ENCODE peak calls at places on chromosome 11, in six cellular contexts. One of them, this sample, is unnamed.

GRCh38 chr11:86497310-86497709 is 122.6 kb downstream of the CCDC81 start:
- DNase-seq in activated CD4-positive, alpha-beta T cell treated with anti-CD3 and anti-CD28 coated beads for 1 hour: no peak
- DNase-seq in upper lobe of right lung: no peak
- DNase-seq in suprapubic skin: no peak
- DNase-seq in stimulated activated CD8-positive, alpha-beta memory T cell treated with anti-CD3 and anti-CD28 coated beads, Interleukin-15, amount 100 ng/mL, for 48 hours: no peak
- DNase-seq in right cardiac atrium: no peak
- DNase-seq in this sample: no peak

GRCh38 chr11:86577663-86578636 is 94.5 kb downstream of the ME3 start:
- DNase-seq in activated CD4-positive, alpha-beta T cell treated with anti-CD3 and anti-CD28 coated beads for 1 hour: no peak
- DNase-seq in upper lobe of right lung: no peak
- DNase-seq in suprapubic skin: peak
- DNase-seq in stimulated activated CD8-positive, alpha-beta memory T cell treated with anti-CD3 and anti-CD28 coated beads, Interleukin-15, amount 100 ng/mL, for 48 hours: no peak
- DNase-seq in right cardiac atrium: peak
- DNase-seq in this sample: no peak

GRCh38 chr11:122633219-122633829 is 22.2 kb upstream of the UBASH3B start:
- DNase-seq in activated CD4-positive, alpha-beta T cell treated with anti-CD3 and anti-CD28 coated beads for 1 hour: no peak
- DNase-seq in upper lobe of right lung: no peak
- DNase-seq in suprapubic skin: no peak
- DNase-seq in stimulated activated CD8-positive, alpha-beta memory T cell treated with anti-CD3 and anti-CD28 coated beads, Interleukin-15, amount 100 ng/mL, for 48 hours: no peak
- DNase-seq in right cardiac atrium: no peak
- DNase-seq in this sample: no peak

GRCh38 chr11:13928566-13929251 is 33.8 kb upstream of the SPON1 start:
- DNase-seq in activated CD4-positive, alpha-beta T cell treated with anti-CD3 and anti-CD28 coated beads for 1 hour: no peak
- DNase-seq in upper lobe of right lung: no peak
- DNase-seq in suprapubic skin: no peak
- DNase-seq in stimulated activated CD8-positive, alpha-beta memory T cell treated with anti-CD3 and anti-CD28 coated beads, Interleukin-15, amount 100 ng/mL, for 48 hours: no peak
- DNase-seq in right cardiac atrium: no peak
- DNase-seq in this sample: no peak

GRCh38 chr11:97454988-97455387 is 1065.2 kb downstream of the JRKL start:
- DNase-seq in activated CD4-positive, alpha-beta T cell treated with anti-CD3 and anti-CD28 coated beads for 1 hour: no peak
- DNase-seq in upper lobe of right lung: no peak
- DNase-seq in suprapubic skin: no peak
- DNase-seq in stimulated activated CD8-positive, alpha-beta memory T cell treated with anti-CD3 and anti-CD28 coated beads, Interleukin-15, amount 100 ng/mL, for 48 hours: no peak
- DNase-seq in right cardiac atrium: no peak
- DNase-seq in this sample: no peak

GRCh38 chr11:6576471-6577373 is 26.7 kb downstream of the RRP8 start:
- DNase-seq in activated CD4-positive, alpha-beta T cell treated with anti-CD3 and anti-CD28 coated beads for 1 hour: no peak
- DNase-seq in upper lobe of right lung: no peak
- DNase-seq in suprapubic skin: no peak
- DNase-seq in stimulated activated CD8-positive, alpha-beta memory T cell treated with anti-CD3 and anti-CD28 coated beads, Interleukin-15, amount 100 ng/mL, for 48 hours: no peak
- DNase-seq in right cardiac atrium: peak
- DNase-seq in this sample: no peak

GRCh38 chr11:1041149-1041467 is 4.6 kb upstream of the MUC6 start:
- DNase-seq in activated CD4-positive, alpha-beta T cell treated with anti-CD3 and anti-CD28 coated beads for 1 hour: no peak
- DNase-seq in upper lobe of right lung: peak
- DNase-seq in suprapubic skin: no peak
- DNase-seq in stimulated activated CD8-positive, alpha-beta memory T cell treated with anti-CD3 and anti-CD28 coated beads, Interleukin-15, amount 100 ng/mL, for 48 hours: no peak
- DNase-seq in right cardiac atrium: peak
- DNase-seq in this sample: no peak

GRCh38 chr11:93902921-93903320 is 52.5 kb upstream of the VSTM5 start:
- DNase-seq in activated CD4-positive, alpha-beta T cell treated with anti-CD3 and anti-CD28 coated beads for 1 hour: no peak
- DNase-seq in upper lobe of right lung: no peak
- DNase-seq in suprapubic skin: no peak
- DNase-seq in stimulated activated CD8-positive, alpha-beta memory T cell treated with anti-CD3 and anti-CD28 coated beads, Interleukin-15, amount 100 ng/mL, for 48 hours: no peak
- DNase-seq in right cardiac atrium: no peak
- DNase-seq in this sample: no peak

GRCh38 chr11:47724041-47724729 is 9.0 kb upstream of the AGBL2 start:
- DNase-seq in activated CD4-positive, alpha-beta T cell treated with anti-CD3 and anti-CD28 coated beads for 1 hour: no peak
- DNase-seq in upper lobe of right lung: no peak
- DNase-seq in suprapubic skin: no peak
- DNase-seq in stimulated activated CD8-positive, alpha-beta memory T cell treated with anti-CD3 and anti-CD28 coated beads, Interleukin-15, amount 100 ng/mL, for 48 hours: no peak
- DNase-seq in right cardiac atrium: no peak
- DNase-seq in this sample: no peak

GRCh38 chr11:35334385-35335090 is 84.8 kb downstream of the SLC1A2 start:
- DNase-seq in activated CD4-positive, alpha-beta T cell treated with anti-CD3 and anti-CD28 coated beads for 1 hour: no peak
- DNase-seq in upper lobe of right lung: no peak
- DNase-seq in suprapubic skin: no peak
- DNase-seq in stimulated activated CD8-positive, alpha-beta memory T cell treated with anti-CD3 and anti-CD28 coated beads, Interleukin-15, amount 100 ng/mL, for 48 hours: no peak
- DNase-seq in right cardiac atrium: no peak
- DNase-seq in this sample: peak

GRCh38 chr11:70526116-70527045 is 128.1 kb downstream of the CTTN start:
- DNase-seq in activated CD4-positive, alpha-beta T cell treated with anti-CD3 and anti-CD28 coated beads for 1 hour: no peak
- DNase-seq in upper lobe of right lung: peak
- DNase-seq in suprapubic skin: no peak
- DNase-seq in stimulated activated CD8-positive, alpha-beta memory T cell treated with anti-CD3 and anti-CD28 coated beads, Interleukin-15, amount 100 ng/mL, for 48 hours: no peak
- DNase-seq in right cardiac atrium: peak
- DNase-seq in this sample: no peak

GRCh38 chr11:9313648-9314290 is 624 bp downstream of the TMEM41B start:
- DNase-seq in activated CD4-positive, alpha-beta T cell treated with anti-CD3 and anti-CD28 coated beads for 1 hour: peak
- DNase-seq in upper lobe of right lung: no peak
- DNase-seq in suprapubic skin: no peak
- DNase-seq in stimulated activated CD8-positive, alpha-beta memory T cell treated with anti-CD3 and anti-CD28 coated beads, Interleukin-15, amount 100 ng/mL, for 48 hours: no peak
- DNase-seq in right cardiac atrium: peak
- DNase-seq in this sample: no peak

GRCh38 chr11:34546511-34547206 is 33.1 kb upstream of the ELF5 start:
- DNase-seq in activated CD4-positive, alpha-beta T cell treated with anti-CD3 and anti-CD28 coated beads for 1 hour: no peak
- DNase-seq in upper lobe of right lung: no peak
- DNase-seq in suprapubic skin: no peak
- DNase-seq in stimulated activated CD8-positive, alpha-beta memory T cell treated with anti-CD3 and anti-CD28 coated beads, Interleukin-15, amount 100 ng/mL, for 48 hours: no peak
- DNase-seq in right cardiac atrium: no peak
- DNase-seq in this sample: no peak

GRCh38 chr11:20041499-20041898 is 118.8 kb downstream of the DBX1 start:
- DNase-seq in activated CD4-positive, alpha-beta T cell treated with anti-CD3 and anti-CD28 coated beads for 1 hour: no peak
- DNase-seq in upper lobe of right lung: no peak
- DNase-seq in suprapubic skin: no peak
- DNase-seq in stimulated activated CD8-positive, alpha-beta memory T cell treated with anti-CD3 and anti-CD28 coated beads, Interleukin-15, amount 100 ng/mL, for 48 hours: no peak
- DNase-seq in right cardiac atrium: no peak
- DNase-seq in this sample: no peak

GRCh38 chr11:117723625-117724024 is 73.4 kb downstream of the DSCAML1 start:
- DNase-seq in activated CD4-positive, alpha-beta T cell treated with anti-CD3 and anti-CD28 coated beads for 1 hour: no peak
- DNase-seq in upper lobe of right lung: peak
- DNase-seq in suprapubic skin: no peak
- DNase-seq in stimulated activated CD8-positive, alpha-beta memory T cell treated with anti-CD3 and anti-CD28 coated beads, Interleukin-15, amount 100 ng/mL, for 48 hours: no peak
- DNase-seq in right cardiac atrium: no peak
- DNase-seq in this sample: no peak

GRCh38 chr11:67366546-67366945 is 6.9 kb downstream of the CLCF1 start:
- DNase-seq in activated CD4-positive, alpha-beta T cell treated with anti-CD3 and anti-CD28 coated beads for 1 hour: no peak
- DNase-seq in upper lobe of right lung: no peak
- DNase-seq in suprapubic skin: no peak
- DNase-seq in stimulated activated CD8-positive, alpha-beta memory T cell treated with anti-CD3 and anti-CD28 coated beads, Interleukin-15, amount 100 ng/mL, for 48 hours: no peak
- DNase-seq in right cardiac atrium: peak
- DNase-seq in this sample: no peak

GRCh38 chr11:123061403-123062157 is at the start of gene HSPA8:
- DNase-seq in activated CD4-positive, alpha-beta T cell treated with anti-CD3 and anti-CD28 coated beads for 1 hour: peak
- DNase-seq in upper lobe of right lung: peak
- DNase-seq in suprapubic skin: peak
- DNase-seq in stimulated activated CD8-positive, alpha-beta memory T cell treated with anti-CD3 and anti-CD28 coated beads, Interleukin-15, amount 100 ng/mL, for 48 hours: peak
- DNase-seq in right cardiac atrium: peak
- DNase-seq in this sample: peak

GRCh38 chr11:88157401-88157800 is 17.8 kb downstream of the RAB38 start:
- DNase-seq in activated CD4-positive, alpha-beta T cell treated with anti-CD3 and anti-CD28 coated beads for 1 hour: no peak
- DNase-seq in upper lobe of right lung: no peak
- DNase-seq in suprapubic skin: no peak
- DNase-seq in stimulated activated CD8-positive, alpha-beta memory T cell treated with anti-CD3 and anti-CD28 coated beads, Interleukin-15, amount 100 ng/mL, for 48 hours: no peak
- DNase-seq in right cardiac atrium: no peak
- DNase-seq in this sample: no peak

GRCh38 chr11:46100670-46101069 is 20.6 kb downstream of the PHF21A start:
- DNase-seq in activated CD4-positive, alpha-beta T cell treated with anti-CD3 and anti-CD28 coated beads for 1 hour: no peak
- DNase-seq in upper lobe of right lung: no peak
- DNase-seq in suprapubic skin: no peak
- DNase-seq in stimulated activated CD8-positive, alpha-beta memory T cell treated with anti-CD3 and anti-CD28 coated beads, Interleukin-15, amount 100 ng/mL, for 48 hours: no peak
- DNase-seq in right cardiac atrium: no peak
- DNase-seq in this sample: no peak

GRCh38 chr11:12278766-12279671 is 98.4 kb upstream of the PARVA start:
- DNase-seq in activated CD4-positive, alpha-beta T cell treated with anti-CD3 and anti-CD28 coated beads for 1 hour: no peak
- DNase-seq in upper lobe of right lung: no peak
- DNase-seq in suprapubic skin: peak
- DNase-seq in stimulated activated CD8-positive, alpha-beta memory T cell treated with anti-CD3 and anti-CD28 coated beads, Interleukin-15, amount 100 ng/mL, for 48 hours: no peak
- DNase-seq in right cardiac atrium: no peak
- DNase-seq in this sample: no peak

GRCh38 chr11:66546368-66546965 is at the start of gene ACTN3:
- DNase-seq in activated CD4-positive, alpha-beta T cell treated with anti-CD3 and anti-CD28 coated beads for 1 hour: no peak
- DNase-seq in upper lobe of right lung: no peak
- DNase-seq in suprapubic skin: no peak
- DNase-seq in stimulated activated CD8-positive, alpha-beta memory T cell treated with anti-CD3 and anti-CD28 coated beads, Interleukin-15, amount 100 ng/mL, for 48 hours: no peak
- DNase-seq in right cardiac atrium: peak
- DNase-seq in this sample: no peak

GRCh38 chr11:119144825-119145476 is 3.9 kb upstream of the ABCG4 start:
- DNase-seq in activated CD4-positive, alpha-beta T cell treated with anti-CD3 and anti-CD28 coated beads for 1 hour: no peak
- DNase-seq in upper lobe of right lung: peak
- DNase-seq in suprapubic skin: no peak
- DNase-seq in stimulated activated CD8-positive, alpha-beta memory T cell treated with anti-CD3 and anti-CD28 coated beads, Interleukin-15, amount 100 ng/mL, for 48 hours: no peak
- DNase-seq in right cardiac atrium: peak
- DNase-seq in this sample: peak

GRCh38 chr11:128179512-128179911 is 407.8 kb downstream of the ETS1 start:
- DNase-seq in activated CD4-positive, alpha-beta T cell treated with anti-CD3 and anti-CD28 coated beads for 1 hour: no peak
- DNase-seq in upper lobe of right lung: no peak
- DNase-seq in suprapubic skin: no peak
- DNase-seq in stimulated activated CD8-positive, alpha-beta memory T cell treated with anti-CD3 and anti-CD28 coated beads, Interleukin-15, amount 100 ng/mL, for 48 hours: no peak
- DNase-seq in right cardiac atrium: no peak
- DNase-seq in this sample: no peak

GRCh38 chr11:1868056-1868635 is 15.3 kb downstream of the LSP1 start:
- DNase-seq in activated CD4-positive, alpha-beta T cell treated with anti-CD3 and anti-CD28 coated beads for 1 hour: no peak
- DNase-seq in upper lobe of right lung: peak
- DNase-seq in suprapubic skin: no peak
- DNase-seq in stimulated activated CD8-positive, alpha-beta memory T cell treated with anti-CD3 and anti-CD28 coated beads, Interleukin-15, amount 100 ng/mL, for 48 hours: no peak
- DNase-seq in right cardiac atrium: no peak
- DNase-seq in this sample: no peak

GRCh38 chr11:28514391-28514790 is 406.2 kb downstream of the METTL15 start:
- DNase-seq in activated CD4-positive, alpha-beta T cell treated with anti-CD3 and anti-CD28 coated beads for 1 hour: no peak
- DNase-seq in upper lobe of right lung: no peak
- DNase-seq in suprapubic skin: no peak
- DNase-seq in stimulated activated CD8-positive, alpha-beta memory T cell treated with anti-CD3 and anti-CD28 coated beads, Interleukin-15, amount 100 ng/mL, for 48 hours: no peak
- DNase-seq in right cardiac atrium: no peak
- DNase-seq in this sample: no peak

GRCh38 chr11:19367051-19367709 is 126.4 kb upstream of the E2F8 start:
- DNase-seq in activated CD4-positive, alpha-beta T cell treated with anti-CD3 and anti-CD28 coated beads for 1 hour: no peak
- DNase-seq in upper lobe of right lung: no peak
- DNase-seq in suprapubic skin: no peak
- DNase-seq in stimulated activated CD8-positive, alpha-beta memory T cell treated with anti-CD3 and anti-CD28 coated beads, Interleukin-15, amount 100 ng/mL, for 48 hours: no peak
- DNase-seq in right cardiac atrium: no peak
- DNase-seq in this sample: no peak

GRCh38 chr11:121372671-121373429 is 79.3 kb upstream of the SORL1 start:
- DNase-seq in activated CD4-positive, alpha-beta T cell treated with anti-CD3 and anti-CD28 coated beads for 1 hour: no peak
- DNase-seq in upper lobe of right lung: no peak
- DNase-seq in suprapubic skin: no peak
- DNase-seq in stimulated activated CD8-positive, alpha-beta memory T cell treated with anti-CD3 and anti-CD28 coated beads, Interleukin-15, amount 100 ng/mL, for 48 hours: no peak
- DNase-seq in right cardiac atrium: no peak
- DNase-seq in this sample: no peak

GRCh38 chr11:126194121-126194543 is 17.3 kb downstream of the RPUSD4 start:
- DNase-seq in activated CD4-positive, alpha-beta T cell treated with anti-CD3 and anti-CD28 coated beads for 1 hour: no peak
- DNase-seq in upper lobe of right lung: no peak
- DNase-seq in suprapubic skin: no peak
- DNase-seq in stimulated activated CD8-positive, alpha-beta memory T cell treated with anti-CD3 and anti-CD28 coated beads, Interleukin-15, amount 100 ng/mL, for 48 hours: no peak
- DNase-seq in right cardiac atrium: no peak
- DNase-seq in this sample: no peak

GRCh38 chr11:97332271-97332670 is 942.5 kb downstream of the JRKL start:
- DNase-seq in activated CD4-positive, alpha-beta T cell treated with anti-CD3 and anti-CD28 coated beads for 1 hour: no peak
- DNase-seq in upper lobe of right lung: no peak
- DNase-seq in suprapubic skin: no peak
- DNase-seq in stimulated activated CD8-positive, alpha-beta memory T cell treated with anti-CD3 and anti-CD28 coated beads, Interleukin-15, amount 100 ng/mL, for 48 hours: no peak
- DNase-seq in right cardiac atrium: no peak
- DNase-seq in this sample: no peak

GRCh38 chr11:33721984-33722383 is 14.2 kb downstream of the CD59 start:
- DNase-seq in activated CD4-positive, alpha-beta T cell treated with anti-CD3 and anti-CD28 coated beads for 1 hour: no peak
- DNase-seq in upper lobe of right lung: no peak
- DNase-seq in suprapubic skin: no peak
- DNase-seq in stimulated activated CD8-positive, alpha-beta memory T cell treated with anti-CD3 and anti-CD28 coated beads, Interleukin-15, amount 100 ng/mL, for 48 hours: no peak
- DNase-seq in right cardiac atrium: no peak
- DNase-seq in this sample: no peak

GRCh38 chr11:75083217-75083605 is 13.5 kb downstream of the OR2AT4 start:
- DNase-seq in activated CD4-positive, alpha-beta T cell treated with anti-CD3 and anti-CD28 coated beads for 1 hour: no peak
- DNase-seq in upper lobe of right lung: no peak
- DNase-seq in suprapubic skin: no peak
- DNase-seq in stimulated activated CD8-positive, alpha-beta memory T cell treated with anti-CD3 and anti-CD28 coated beads, Interleukin-15, amount 100 ng/mL, for 48 hours: no peak
- DNase-seq in right cardiac atrium: no peak
- DNase-seq in this sample: no peak

GRCh38 chr11:124920870-124921609 is 2.0 kb downstream of the HEPN1 start:
- DNase-seq in activated CD4-positive, alpha-beta T cell treated with anti-CD3 and anti-CD28 coated beads for 1 hour: peak
- DNase-seq in upper lobe of right lung: peak
- DNase-seq in suprapubic skin: peak
- DNase-seq in stimulated activated CD8-positive, alpha-beta memory T cell treated with anti-CD3 and anti-CD28 coated beads, Interleukin-15, amount 100 ng/mL, for 48 hours: peak
- DNase-seq in right cardiac atrium: peak
- DNase-seq in this sample: peak

GRCh38 chr11:117415358-117415896 is 87.8 kb downstream of the CEP164 start:
- DNase-seq in activated CD4-positive, alpha-beta T cell treated with anti-CD3 and anti-CD28 coated beads for 1 hour: no peak
- DNase-seq in upper lobe of right lung: no peak
- DNase-seq in suprapubic skin: no peak
- DNase-seq in stimulated activated CD8-positive, alpha-beta memory T cell treated with anti-CD3 and anti-CD28 coated beads, Interleukin-15, amount 100 ng/mL, for 48 hours: no peak
- DNase-seq in right cardiac atrium: no peak
- DNase-seq in this sample: no peak

GRCh38 chr11:134758342-134758931 is 346.4 kb upstream of the B3GAT1 start:
- DNase-seq in activated CD4-positive, alpha-beta T cell treated with anti-CD3 and anti-CD28 coated beads for 1 hour: no peak
- DNase-seq in upper lobe of right lung: no peak
- DNase-seq in suprapubic skin: no peak
- DNase-seq in stimulated activated CD8-positive, alpha-beta memory T cell treated with anti-CD3 and anti-CD28 coated beads, Interleukin-15, amount 100 ng/mL, for 48 hours: no peak
- DNase-seq in right cardiac atrium: no peak
- DNase-seq in this sample: no peak

GRCh38 chr11:75280770-75281468 is 40.3 kb downstream of the TPBGL start:
- DNase-seq in activated CD4-positive, alpha-beta T cell treated with anti-CD3 and anti-CD28 coated beads for 1 hour: no peak
- DNase-seq in upper lobe of right lung: peak
- DNase-seq in suprapubic skin: peak
- DNase-seq in stimulated activated CD8-positive, alpha-beta memory T cell treated with anti-CD3 and anti-CD28 coated beads, Interleukin-15, amount 100 ng/mL, for 48 hours: no peak
- DNase-seq in right cardiac atrium: peak
- DNase-seq in this sample: no peak

This sample was measured in CD14-positive monocyte.